ENCODE peak calls at places on chromosomes 16 and 17, in ten cellular contexts. R, I, J, V, C, D, S, Y, L and T are unnamed samples.

GRCh38 chr16:87648236-87648635 is 45.9 kb downstream of the JPH3 start:
- DNase-seq in L (no peak), S (no peak), Y (no peak), D (no peak), R (no peak), I (no peak), J (peak; percentile 75), C (no peak), V (no peak), T (no peak)

GRCh38 chr16:80993293-80993691 is 13.4 kb downstream of the CMC2 start:
- DNase-seq in I (no peak), L (peak; percentile 70), S (no peak), J (no peak), Y (no peak), R (no peak), D (no peak), C (no peak), V (no peak), T (no peak)

GRCh38 chr17:258045-258734 is 76.7 kb upstream of the DOC2B start:
- DNase-seq in V (peak; percentile 6), J (no peak), D (no peak), I (no peak), Y (no peak), R (no peak), C (no peak), S (no peak), L (no peak), T (no peak)

GRCh38 chr16:46688101-46688656 is 799 bp downstream of the VPS35 start:
- DNase-seq in I (peak; percentile 78), J (peak; percentile 5), V (no peak), S (no peak), D (no peak), Y (peak; percentile 51), R (no peak), L (no peak), C (peak; percentile 37), T (no peak)

GRCh38 chr17:13352747-13353415 is 248.8 kb downstream of the HS3ST3A1 start:
- DNase-seq in I (no peak), C (no peak), D (no peak), L (no peak), S (no peak), R (no peak), Y (no peak), J (no peak), V (no peak), T (no peak)

GRCh38 chr17:40218740-40219072 is 398 bp upstream of the WIPF2 start:
- DNase-seq in S (peak; percentile 41), D (peak; percentile 79), J (peak; percentile 87), Y (peak; percentile 71), R (peak; percentile 98), V (peak; percentile 73), L (peak; percentile 82), I (peak; percentile 69), C (peak; percentile 30), T (peak; percentile 65)

GRCh38 chr17:4498461-4499397 is at the start of gene SPNS2:
- DNase-seq in S (peak; percentile 74), Y (peak; percentile 68), D (peak; percentile 84), C (no peak), L (peak; percentile 55), R (peak; percentile 88), J (peak; percentile 44), V (peak; percentile 70), I (peak; percentile 53), T (peak; percentile 70)

GRCh38 chr17:7835818-7836595 is 2.0 kb downstream of the KDM6B start:
- DNase-seq in I (peak; percentile 73), V (peak; percentile 80), L (peak; percentile 74), D (peak; percentile 86), J (peak; percentile 81), C (no peak), S (peak; percentile 71), Y (peak; percentile 81), R (peak; percentile 84), T (no peak)

GRCh38 chr16:72084445-72084844 is 9.0 kb downstream of the TXNL4B start:
- DNase-seq in D (no peak), C (no peak), I (no peak), L (no peak), Y (no peak), R (no peak), V (no peak), S (no peak), J (no peak), T (no peak)

GRCh38 chr17:80853076-80853475 is 138.6 kb upstream of the CHMP6 start:
- DNase-seq in I (no peak), J (no peak), D (no peak), C (no peak), L (no peak), Y (no peak), R (no peak), V (no peak), S (no peak), T (no peak)

GRCh38 chr16:1723450-1724147 is 17.6 kb downstream of the MAPK8IP3 start:
- DNase-seq in S (no peak), D (peak; percentile 62), J (no peak), I (no peak), C (no peak), L (peak; percentile 41), Y (peak; percentile 54), R (peak; percentile 67), V (peak; percentile 45), T (peak; percentile 55)

GRCh38 chr17:51650772-51651171 is 390.4 kb downstream of the UTP18 start:
- DNase-seq in Y (no peak), C (no peak), R (no peak), D (no peak), I (no peak), L (no peak), V (no peak), S (no peak), J (no peak), T (no peak)
- H3K27ac ChIP-seq in Y (no peak overlapping the region), C (no peak overlapping the region), R (no peak overlapping the region), D (no peak overlapping the region), I (no peak overlapping the region), L (no peak overlapping the region), V (no peak overlapping the region), S (peak overlapping the region; percentile 72), J (no peak overlapping the region), T (no peak overlapping the region)

GRCh38 chr17:10754109-10754508 is 24.3 kb upstream of the TMEM220 start:
- DNase-seq in L (peak; percentile 80), I (no peak), D (peak; percentile 74), Y (peak; percentile 63), V (peak; percentile 27), C (no peak), S (peak; percentile 24), J (no peak), R (peak; percentile 91), T (no peak)
- TF ChIP-seq CTCF in L (peak; percentile 61), I (no peak), D (peak; percentile 42), Y (peak; percentile 19), V (no peak), C (no peak), S (no peak), J (no peak), R (peak; percentile 78), T (no peak)

GRCh38 chr16:74025-74424 is 1.6 kb upstream of the RHBDF1 start:
- DNase-seq in Y (no peak), S (no peak), I (no peak), R (no peak), V (no peak), D (no peak), J (no peak), L (no peak), C (no peak), T (no peak)

GRCh38 chr16:77273-77806 is 685 bp upstream of the MPG start:
- DNase-seq in D (peak; percentile 43), C (no peak), R (peak; percentile 80), V (no peak), J (no peak), L (peak; percentile 73), I (peak; percentile 65), S (peak; percentile 67), Y (peak; percentile 54), T (no peak)

GRCh38 chr16:76535-77272 is 1.3 kb upstream of the MPG start:
- DNase-seq in Y (peak; percentile 71), S (peak; percentile 86), L (no peak), R (no peak), J (no peak), V (peak; percentile 48), I (peak; percentile 73), C (peak; percentile 61), D (peak; percentile 62), T (no peak)

GRCh38 chr16:74437-75318 is 2.2 kb upstream of the RHBDF1 start:
- DNase-seq in S (no peak), Y (no peak), D (no peak), J (no peak), V (no peak), R (no peak), L (no peak), C (no peak), I (no peak), T (no peak)

GRCh38 chr16:75580-76501 is 2.2 kb upstream of the MPG start:
- DNase-seq in Y (peak; percentile 71), J (no peak), V (peak; percentile 49), S (peak; percentile 85), D (peak; percentile 66), C (peak; percentile 43), I (peak; percentile 76), L (no peak), R (peak; percentile 70), T (no peak)
- H3K27ac ChIP-seq in Y (peak overlapping the region; percentile 88), J (peak overlapping the region; percentile 96), V (peak overlapping the region; percentile 33), S (peak overlapping the region; percentile 94), D (peak overlapping the region; percentile 82), C (peak overlapping the region; percentile 100), I (peak overlapping the region; percentile 80), L (peak overlapping the region; percentile 97), R (peak overlapping the region; percentile 45), T (no peak overlapping the region)

GRCh38 chr17:48161127-48161905 is 53.8 kb downstream of the SNX11 start:
- DNase-seq in C (no peak), I (no peak), J (no peak), L (no peak), Y (no peak), D (no peak), R (no peak), S (no peak), V (no peak), T (no peak)

GRCh38 chr17:48162305-48162934 is 54.9 kb downstream of the SNX11 start:
- DNase-seq in Y (no peak), L (peak; percentile 18), S (no peak), V (no peak), C (no peak), I (no peak), R (no peak), J (no peak), D (peak; percentile 56), T (no peak)

GRCh38 chr17:48162946-48163506 is 55.5 kb downstream of the SNX11 start:
- DNase-seq in R (no peak), I (no peak), C (no peak), S (no peak), D (peak; percentile 60), V (peak; percentile 36), L (peak; percentile 57), Y (peak; percentile 11), J (no peak), T (no peak)

GRCh38 chr17:48160177-48160967 is 52.8 kb downstream of the SNX11 start:
- DNase-seq in R (peak; percentile 96), D (peak; percentile 76), J (no peak), L (no peak), S (no peak), V (peak; percentile 41), I (no peak), Y (peak; percentile 33), C (no peak), T (no peak)

DNA sequence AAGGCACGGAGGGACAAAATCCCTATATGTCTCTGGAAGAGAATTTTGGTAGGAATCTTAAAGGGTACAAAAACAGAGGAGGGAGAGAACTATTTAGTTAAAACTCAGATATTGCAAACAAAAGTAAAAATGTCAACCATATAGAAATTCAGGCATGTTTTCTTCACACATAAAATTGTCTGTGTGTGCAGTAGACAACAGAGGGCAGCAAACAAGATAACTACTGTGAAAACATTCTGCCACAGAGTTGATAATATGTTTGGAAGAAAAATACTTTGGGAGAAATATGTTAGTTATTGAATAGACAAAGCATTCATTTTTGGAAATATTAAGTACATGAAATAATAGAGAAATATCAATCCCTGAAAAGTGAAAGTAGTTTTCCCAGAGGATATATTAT is 56.2 kb downstream of the SNX11 start:
- DNase-seq in I (no peak), V (no peak), L (no peak), C (no peak), S (no peak), R (no peak), D (no peak), Y (no peak), J (no peak), T (no peak)
- TF ChIP-seq CTCF in I (no peak), V (no peak), L (peak; percentile 24), C (no peak), S (no peak), R (peak; percentile 11), D (peak; percentile 7), Y (no peak), J (no peak), T (no peak)